ENCODE peak calls at places on chromosomes 2 and 18, in eight cellular contexts. One of them, this sample, is unnamed.

GRCh38 chr2:10235099-10235908 is 67.4 kb upstream of the HPCAL1 start:
- DNase-seq in fibroblast of pulmonary artery: no peak
- DNase-seq in activated T-helper 1 cell treated with anti-CD3 and anti-CD28 coated beads, Interleukin-2, amount 50 U/mL, for 16 hours: no peak
- DNase-seq in pulmonary artery endothelial cell: no peak
- DNase-seq in IMR-90: no peak
- DNase-seq in naive B cell: no peak
- DNase-seq in KBM-7: no peak
- DNase-seq in uterus: peak
- DNase-seq in this sample: no peak

GRCh38 chr18:48781041-48781989 is 169.4 kb downstream of the SMAD7 start:
- DNase-seq in naive B cell: peak
- DNase-seq in uterus: peak
- DNase-seq in fibroblast of pulmonary artery: peak
- DNase-seq in activated T-helper 1 cell treated with anti-CD3 and anti-CD28 coated beads, Interleukin-2, amount 50 U/mL, for 16 hours: no peak
- DNase-seq in pulmonary artery endothelial cell: peak
- DNase-seq in IMR-90: peak
- DNase-seq in KBM-7: peak
- DNase-seq in this sample: peak

GRCh38 chr18:24428709-24429108 is 2.2 kb downstream of the IMPACT start:
- DNase-seq in IMR-90: no peak
- DNase-seq in pulmonary artery endothelial cell: no peak
- DNase-seq in KBM-7: no peak
- DNase-seq in activated T-helper 1 cell treated with anti-CD3 and anti-CD28 coated beads, Interleukin-2, amount 50 U/mL, for 16 hours: no peak
- DNase-seq in uterus: no peak
- DNase-seq in naive B cell: no peak
- DNase-seq in fibroblast of pulmonary artery: no peak
- DNase-seq in this sample: peak

GRCh38 chr2:169452080-169452479 is 27.2 kb upstream of the BBS5 start:
- DNase-seq in pulmonary artery endothelial cell: peak
- DNase-seq in naive B cell: no peak
- DNase-seq in IMR-90: peak
- DNase-seq in fibroblast of pulmonary artery: peak
- DNase-seq in KBM-7: peak
- DNase-seq in uterus: no peak
- DNase-seq in activated T-helper 1 cell treated with anti-CD3 and anti-CD28 coated beads, Interleukin-2, amount 50 U/mL, for 16 hours: no peak
- DNase-seq in this sample: peak

GRCh38 chr2:236576053-236576452 is 6.4 kb downstream of the ACKR3 start:
- DNase-seq in pulmonary artery endothelial cell: no peak
- DNase-seq in activated T-helper 1 cell treated with anti-CD3 and anti-CD28 coated beads, Interleukin-2, amount 50 U/mL, for 16 hours: no peak
- DNase-seq in fibroblast of pulmonary artery: no peak
- DNase-seq in KBM-7: no peak
- DNase-seq in uterus: no peak
- DNase-seq in naive B cell: no peak
- DNase-seq in IMR-90: no peak
- DNase-seq in this sample: no peak

GRCh38 chr18:475202-475624 is 25.3 kb downstream of the COLEC12 start:
- DNase-seq in naive B cell: no peak
- DNase-seq in activated T-helper 1 cell treated with anti-CD3 and anti-CD28 coated beads, Interleukin-2, amount 50 U/mL, for 16 hours: no peak
- DNase-seq in KBM-7: no peak
- DNase-seq in fibroblast of pulmonary artery: peak
- DNase-seq in uterus: peak
- DNase-seq in IMR-90: peak
- DNase-seq in pulmonary artery endothelial cell: peak
- DNase-seq in this sample: no peak

GRCh38 chr2:28454016-28454930 is 41.6 kb upstream of the PLB1 start:
- DNase-seq in IMR-90: peak
- DNase-seq in uterus: no peak
- DNase-seq in naive B cell: no peak
- DNase-seq in fibroblast of pulmonary artery: no peak
- DNase-seq in pulmonary artery endothelial cell: no peak
- DNase-seq in activated T-helper 1 cell treated with anti-CD3 and anti-CD28 coated beads, Interleukin-2, amount 50 U/mL, for 16 hours: no peak
- DNase-seq in KBM-7: no peak
- DNase-seq in this sample: no peak

GRCh38 chr2:43348904-43349725 is 122.7 kb upstream of the ZFP36L2 start:
- DNase-seq in fibroblast of pulmonary artery: no peak
- DNase-seq in pulmonary artery endothelial cell: no peak
- DNase-seq in activated T-helper 1 cell treated with anti-CD3 and anti-CD28 coated beads, Interleukin-2, amount 50 U/mL, for 16 hours: no peak
- DNase-seq in IMR-90: peak
- DNase-seq in uterus: peak
- DNase-seq in KBM-7: no peak
- DNase-seq in naive B cell: no peak
- DNase-seq in this sample: no peak

GRCh38 chr2:160214461-160215055 is 14.5 kb upstream of the ITGB6 start:
- DNase-seq in fibroblast of pulmonary artery: peak
- DNase-seq in naive B cell: no peak
- DNase-seq in IMR-90: peak
- DNase-seq in KBM-7: no peak
- DNase-seq in activated T-helper 1 cell treated with anti-CD3 and anti-CD28 coated beads, Interleukin-2, amount 50 U/mL, for 16 hours: no peak
- DNase-seq in uterus: no peak
- DNase-seq in pulmonary artery endothelial cell: no peak
- DNase-seq in this sample: no peak

GRCh38 chr2:191366199-191366598 is 121.0 kb downstream of the MYO1B start:
- DNase-seq in uterus: no peak
- DNase-seq in activated T-helper 1 cell treated with anti-CD3 and anti-CD28 coated beads, Interleukin-2, amount 50 U/mL, for 16 hours: no peak
- DNase-seq in KBM-7: no peak
- DNase-seq in IMR-90: peak
- DNase-seq in naive B cell: no peak
- DNase-seq in pulmonary artery endothelial cell: no peak
- DNase-seq in fibroblast of pulmonary artery: peak
- DNase-seq in this sample: no peak

GRCh38 chr18:59211629-59212028 is 8.3 kb upstream of the GRP start:
- DNase-seq in KBM-7: no peak
- DNase-seq in uterus: no peak
- DNase-seq in fibroblast of pulmonary artery: no peak
- DNase-seq in pulmonary artery endothelial cell: no peak
- DNase-seq in naive B cell: no peak
- DNase-seq in IMR-90: no peak
- DNase-seq in activated T-helper 1 cell treated with anti-CD3 and anti-CD28 coated beads, Interleukin-2, amount 50 U/mL, for 16 hours: no peak
- DNase-seq in this sample: no peak

GRCh38 chr2:218716070-218716469 is 5.4 kb downstream of the TTLL4 start:
- DNase-seq in naive B cell: no peak
- DNase-seq in uterus: no peak
- DNase-seq in fibroblast of pulmonary artery: peak
- DNase-seq in IMR-90: peak
- DNase-seq in pulmonary artery endothelial cell: peak
- DNase-seq in activated T-helper 1 cell treated with anti-CD3 and anti-CD28 coated beads, Interleukin-2, amount 50 U/mL, for 16 hours: no peak
- DNase-seq in KBM-7: no peak
- DNase-seq in this sample: no peak

GRCh38 chr18:36633961-36634412 is 194.8 kb downstream of the TPGS2 start:
- DNase-seq in uterus: no peak
- DNase-seq in naive B cell: no peak
- DNase-seq in pulmonary artery endothelial cell: no peak
- DNase-seq in KBM-7: no peak
- DNase-seq in IMR-90: no peak
- DNase-seq in activated T-helper 1 cell treated with anti-CD3 and anti-CD28 coated beads, Interleukin-2, amount 50 U/mL, for 16 hours: no peak
- DNase-seq in fibroblast of pulmonary artery: no peak
- DNase-seq in this sample: no peak

GRCh38 chr2:54549912-54550518 is 93.9 kb downstream of the SPTBN1 start:
- DNase-seq in IMR-90: no peak
- DNase-seq in activated T-helper 1 cell treated with anti-CD3 and anti-CD28 coated beads, Interleukin-2, amount 50 U/mL, for 16 hours: no peak
- DNase-seq in KBM-7: no peak
- DNase-seq in pulmonary artery endothelial cell: no peak
- DNase-seq in uterus: no peak
- DNase-seq in naive B cell: no peak
- DNase-seq in fibroblast of pulmonary artery: no peak
- DNase-seq in this sample: no peak

GRCh38 chr18:12947355-12948054 is at the start of gene SEH1L:
- DNase-seq in IMR-90: peak
- DNase-seq in fibroblast of pulmonary artery: peak
- DNase-seq in activated T-helper 1 cell treated with anti-CD3 and anti-CD28 coated beads, Interleukin-2, amount 50 U/mL, for 16 hours: peak
- DNase-seq in KBM-7: peak
- DNase-seq in pulmonary artery endothelial cell: peak
- DNase-seq in uterus: peak
- DNase-seq in naive B cell: peak
- DNase-seq in this sample: peak

GRCh38 chr2:224997802-224998201 is 44.5 kb downstream of the DOCK10 start:
- DNase-seq in activated T-helper 1 cell treated with anti-CD3 and anti-CD28 coated beads, Interleukin-2, amount 50 U/mL, for 16 hours: no peak
- DNase-seq in pulmonary artery endothelial cell: no peak
- DNase-seq in naive B cell: no peak
- DNase-seq in KBM-7: no peak
- DNase-seq in uterus: no peak
- DNase-seq in fibroblast of pulmonary artery: peak
- DNase-seq in IMR-90: peak
- DNase-seq in this sample: no peak

GRCh38 chr2:6773007-6773693 is 92.6 kb downstream of the CMPK2 start:
- DNase-seq in KBM-7: peak
- DNase-seq in uterus: peak
- DNase-seq in IMR-90: peak
- DNase-seq in fibroblast of pulmonary artery: peak
- DNase-seq in naive B cell: peak
- DNase-seq in activated T-helper 1 cell treated with anti-CD3 and anti-CD28 coated beads, Interleukin-2, amount 50 U/mL, for 16 hours: peak
- DNase-seq in pulmonary artery endothelial cell: no peak
- DNase-seq in this sample: peak

GRCh38 chr2:181984814-181985631 is 630 bp upstream of the PPP1R1C start:
- DNase-seq in IMR-90: peak
- DNase-seq in naive B cell: no peak
- DNase-seq in activated T-helper 1 cell treated with anti-CD3 and anti-CD28 coated beads, Interleukin-2, amount 50 U/mL, for 16 hours: no peak
- DNase-seq in KBM-7: no peak
- DNase-seq in pulmonary artery endothelial cell: no peak
- DNase-seq in fibroblast of pulmonary artery: no peak
- DNase-seq in uterus: no peak
- DNase-seq in this sample: peak

GRCh38 chr2:238644095-238645081 is 203.5 kb upstream of the TWIST2 start:
- DNase-seq in IMR-90: peak
- DNase-seq in pulmonary artery endothelial cell: peak
- DNase-seq in uterus: peak
- DNase-seq in fibroblast of pulmonary artery: peak
- DNase-seq in KBM-7: no peak
- DNase-seq in naive B cell: no peak
- DNase-seq in activated T-helper 1 cell treated with anti-CD3 and anti-CD28 coated beads, Interleukin-2, amount 50 U/mL, for 16 hours: no peak
- DNase-seq in this sample: no peak

GRCh38 chr2:222334914-222335313 is 36.1 kb upstream of the PAX3 start:
- DNase-seq in fibroblast of pulmonary artery: no peak
- DNase-seq in activated T-helper 1 cell treated with anti-CD3 and anti-CD28 coated beads, Interleukin-2, amount 50 U/mL, for 16 hours: no peak
- DNase-seq in KBM-7: no peak
- DNase-seq in uterus: no peak
- DNase-seq in pulmonary artery endothelial cell: no peak
- DNase-seq in IMR-90: no peak
- DNase-seq in naive B cell: no peak
- DNase-seq in this sample: no peak

GRCh38 chr2:69168950-69169695 is 156.1 kb downstream of the ANTXR1 start:
- DNase-seq in IMR-90: no peak
- DNase-seq in pulmonary artery endothelial cell: no peak
- DNase-seq in naive B cell: no peak
- DNase-seq in activated T-helper 1 cell treated with anti-CD3 and anti-CD28 coated beads, Interleukin-2, amount 50 U/mL, for 16 hours: no peak
- DNase-seq in fibroblast of pulmonary artery: no peak
- DNase-seq in KBM-7: no peak
- DNase-seq in uterus: no peak
- DNase-seq in this sample: no peak

GRCh38 chr2:236840857-236841256 is 244.8 kb upstream of the COPS8 start:
- DNase-seq in pulmonary artery endothelial cell: no peak
- DNase-seq in KBM-7: no peak
- DNase-seq in IMR-90: no peak
- DNase-seq in activated T-helper 1 cell treated with anti-CD3 and anti-CD28 coated beads, Interleukin-2, amount 50 U/mL, for 16 hours: no peak
- DNase-seq in naive B cell: no peak
- DNase-seq in fibroblast of pulmonary artery: no peak
- DNase-seq in uterus: no peak
- DNase-seq in this sample: no peak

GRCh38 chr2:199392363-199392762 is 65.4 kb downstream of the SATB2 start:
- DNase-seq in fibroblast of pulmonary artery: no peak
- DNase-seq in naive B cell: no peak
- DNase-seq in activated T-helper 1 cell treated with anti-CD3 and anti-CD28 coated beads, Interleukin-2, amount 50 U/mL, for 16 hours: no peak
- DNase-seq in IMR-90: no peak
- DNase-seq in KBM-7: no peak
- DNase-seq in pulmonary artery endothelial cell: no peak
- DNase-seq in uterus: no peak
- DNase-seq in this sample: no peak

GRCh38 chr2:238391042-238391441 is 35.7 kb upstream of the ASB1 start:
- DNase-seq in activated T-helper 1 cell treated with anti-CD3 and anti-CD28 coated beads, Interleukin-2, amount 50 U/mL, for 16 hours: no peak
- DNase-seq in IMR-90: no peak
- DNase-seq in naive B cell: no peak
- DNase-seq in fibroblast of pulmonary artery: no peak
- DNase-seq in pulmonary artery endothelial cell: no peak
- DNase-seq in uterus: no peak
- DNase-seq in KBM-7: no peak
- DNase-seq in this sample: no peak

GRCh38 chr2:183186296-183186695 is 62.1 kb downstream of the NUP35 start:
- DNase-seq in KBM-7: no peak
- DNase-seq in IMR-90: peak
- DNase-seq in uterus: no peak
- DNase-seq in pulmonary artery endothelial cell: no peak
- DNase-seq in fibroblast of pulmonary artery: no peak
- DNase-seq in naive B cell: no peak
- DNase-seq in activated T-helper 1 cell treated with anti-CD3 and anti-CD28 coated beads, Interleukin-2, amount 50 U/mL, for 16 hours: no peak
- DNase-seq in this sample: no peak

GRCh38 chr2:207239222-207239674 is 73.5 kb upstream of the KLF7 start:
- DNase-seq in activated T-helper 1 cell treated with anti-CD3 and anti-CD28 coated beads, Interleukin-2, amount 50 U/mL, for 16 hours: no peak
- DNase-seq in IMR-90: peak
- DNase-seq in KBM-7: peak
- DNase-seq in uterus: peak
- DNase-seq in fibroblast of pulmonary artery: peak
- DNase-seq in naive B cell: no peak
- DNase-seq in pulmonary artery endothelial cell: peak
- DNase-seq in this sample: no peak

GRCh38 chr18:55546873-55547704 is 40.9 kb downstream of the TCF4 start:
- DNase-seq in uterus: peak
- DNase-seq in fibroblast of pulmonary artery: peak
- DNase-seq in activated T-helper 1 cell treated with anti-CD3 and anti-CD28 coated beads, Interleukin-2, amount 50 U/mL, for 16 hours: no peak
- DNase-seq in pulmonary artery endothelial cell: no peak
- DNase-seq in naive B cell: no peak
- DNase-seq in KBM-7: no peak
- DNase-seq in IMR-90: peak
- DNase-seq in this sample: no peak

GRCh38 chr18:8341481-8342230 is 267.6 kb upstream of the RAB12 start:
- DNase-seq in uterus: no peak
- DNase-seq in activated T-helper 1 cell treated with anti-CD3 and anti-CD28 coated beads, Interleukin-2, amount 50 U/mL, for 16 hours: no peak
- DNase-seq in naive B cell: no peak
- DNase-seq in IMR-90: peak
- DNase-seq in fibroblast of pulmonary artery: peak
- DNase-seq in KBM-7: no peak
- DNase-seq in pulmonary artery endothelial cell: no peak
- DNase-seq in this sample: no peak